ENCODE peak calls at places on chromosomes 2 and 18, in nine cellular contexts. Q, W, C, A, U, R, I, G and N are unnamed samples.

GRCh38 chr2:190333928-190334327 is 9.5 kb upstream of the INPP1 start:
- DNase-seq in I (no peak), G (no peak), R (no peak), C (no peak), W (no peak), U (no peak), A (peak; percentile 58), Q (no peak), N (no peak)

GRCh38 chr2:33859191-33859590 is 260.1 kb upstream of the FAM98A start:
- DNase-seq in I (no peak), G (no peak), R (no peak), C (no peak), Q (no peak), A (no peak), W (no peak), U (no peak), N (no peak)

GRCh38 chr2:108351889-108352288 is 25.9 kb upstream of the SULT1C4 start:
- DNase-seq in Q (peak; percentile 23), G (no peak), C (no peak), U (no peak), R (no peak), W (no peak), I (peak; percentile 9), A (no peak), N (peak; percentile 22)

GRCh38 chr2:111905990-111906735 is 7.8 kb downstream of the MERTK start:
- DNase-seq in Q (no peak), G (no peak), W (no peak), A (peak; percentile 48), R (no peak), U (no peak), C (no peak), I (no peak), N (no peak)

GRCh38 chr2:219598308-219599078 is 836 bp downstream of the STK11IP start:
- DNase-seq in C (no peak), U (no peak), I (no peak), R (no peak), A (no peak), G (no peak), Q (no peak), W (no peak), N (no peak)

GRCh38 chr2:151032741-151033152 is 228.9 kb downstream of the RBM43 start:
- DNase-seq in R (no peak), I (no peak), W (no peak), Q (peak; percentile 60), C (no peak), U (peak; percentile 38), G (no peak), A (peak; percentile 79), N (peak; percentile 98)

GRCh38 chr18:23689031-23689615 is at the start of gene LAMA3:
- DNase-seq in Q (no peak), R (peak; percentile 77), I (peak; percentile 22), U (no peak), A (peak; percentile 39), W (no peak), G (peak; percentile 76), C (peak; percentile 56), N (peak; percentile 15)

GRCh38 chr2:10654069-10654468 is 35.7 kb downstream of the NOL10 start:
- DNase-seq in I (no peak), Q (peak; percentile 13), C (no peak), G (no peak), R (no peak), A (peak; percentile 98), U (no peak), W (no peak), N (no peak)

GRCh38 chr2:187552959-187553681 is 1.1 kb downstream of the TFPI start:
- DNase-seq in A (peak; percentile 87), G (no peak), W (no peak), R (no peak), C (no peak), Q (peak; percentile 85), I (no peak), U (peak; percentile 68), N (no peak)

GRCh38 chr2:9110893-9111569 is 95.6 kb upstream of the ASAP2 start:
- DNase-seq in Q (no peak), A (no peak), U (peak; percentile 33), W (no peak), G (no peak), R (peak; percentile 50), C (no peak), I (no peak), N (no peak)

GRCh38 chr2:7672027-7672684 is 754.9 kb downstream of the RNF144A start:
- DNase-seq in C (no peak), W (no peak), R (peak; percentile 73), U (peak; percentile 62), G (no peak), Q (peak; percentile 60), A (peak; percentile 50), I (peak; percentile 35), N (no peak)

GRCh38 chr2:40227200-40227599 is 224.7 kb downstream of the SLC8A1 start:
- DNase-seq in Q (no peak), U (peak; percentile 47), R (no peak), A (peak; percentile 65), G (no peak), C (no peak), W (no peak), I (no peak), N (no peak)

GRCh38 chr18:70234667-70235459 is 29.4 kb upstream of the RTTN start:
- DNase-seq in G (no peak), Q (no peak), A (peak; percentile 31), W (no peak), C (no peak), I (no peak), R (no peak), U (peak; percentile 75), N (no peak)

GRCh38 chr2:118371500-118371899 is 283.2 kb downstream of the INSIG2 start:
- DNase-seq in I (peak; percentile 11), U (peak; percentile 36), W (no peak), Q (peak; percentile 36), R (peak; percentile 19), C (no peak), G (no peak), A (peak; percentile 33), N (no peak)

GRCh38 chr2:46257476-46257875 is 39.7 kb upstream of the EPAS1 start:
- DNase-seq in C (no peak), A (peak; percentile 62), W (no peak), Q (peak; percentile 91), U (peak; percentile 59), I (no peak), G (no peak), R (no peak), N (no peak)

GRCh38 chr2:39723497-39723896 is 55.6 kb downstream of the THUMPD2 start:
- DNase-seq in W (no peak), A (no peak), Q (no peak), I (no peak), U (no peak), R (no peak), G (no peak), C (no peak), N (no peak)

GRCh38 chr18:72502671-72503431 is 41.3 kb downstream of the CBLN2 start:
- DNase-seq in A (no peak), Q (no peak), G (no peak), R (no peak), W (no peak), C (peak; percentile 45), I (no peak), U (no peak), N (no peak)

GRCh38 chr2:216327447-216327846 is 44.8 kb downstream of the MARCHF4 start:
- DNase-seq in W (no peak), Q (no peak), G (no peak), I (no peak), U (no peak), A (no peak), R (no peak), C (no peak), N (no peak)

DNA sequence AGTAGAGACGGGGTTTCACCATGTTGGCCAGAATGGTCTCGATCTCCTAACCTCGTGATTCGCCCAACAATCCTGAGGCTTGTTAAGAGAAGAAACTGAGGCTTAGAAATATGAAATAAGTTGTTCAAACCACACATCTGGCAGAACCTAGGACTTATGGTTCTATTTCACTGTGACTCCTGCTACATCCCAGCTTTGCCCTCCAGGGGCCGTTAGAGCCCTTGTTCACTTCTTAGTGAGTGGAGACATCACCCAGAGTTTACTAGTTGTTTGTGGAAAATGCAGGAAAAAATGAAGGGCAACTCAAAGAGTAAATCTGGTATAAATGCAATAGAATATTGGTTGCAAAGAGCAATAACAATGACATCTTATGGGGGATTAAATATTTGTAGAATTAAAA is 43.9 kb downstream of the MARCHF4 start:
- DNase-seq in I (no peak), A (peak; percentile 17), R (no peak), C (no peak), Q (peak; percentile 59), G (no peak), U (peak; percentile 27), W (no peak), N (no peak)
- TF ChIP-seq CTCF in I (no peak), A (peak; percentile 27), R (peak; percentile 31), C (no peak), Q (peak; percentile 65), G (no peak), U (peak; percentile 62), W (no peak), N (peak; percentile 45)

GRCh38 chr18:4528405-4528804 is 73.3 kb upstream of the DLGAP1 start:
- DNase-seq in A (no peak), Q (no peak), G (no peak), I (no peak), U (no peak), C (no peak), W (no peak), R (no peak), N (no peak)

GRCh38 chr18:4524096-4524495 is 69.0 kb upstream of the DLGAP1 start:
- DNase-seq in R (no peak), C (no peak), A (no peak), I (no peak), W (no peak), U (no peak), G (no peak), Q (no peak), N (no peak)
- TF ChIP-seq CTCF in R (no peak), C (no peak), A (no peak), I (no peak), W (no peak), U (no peak), G (no peak), Q (no peak), N (no peak)

DNA sequence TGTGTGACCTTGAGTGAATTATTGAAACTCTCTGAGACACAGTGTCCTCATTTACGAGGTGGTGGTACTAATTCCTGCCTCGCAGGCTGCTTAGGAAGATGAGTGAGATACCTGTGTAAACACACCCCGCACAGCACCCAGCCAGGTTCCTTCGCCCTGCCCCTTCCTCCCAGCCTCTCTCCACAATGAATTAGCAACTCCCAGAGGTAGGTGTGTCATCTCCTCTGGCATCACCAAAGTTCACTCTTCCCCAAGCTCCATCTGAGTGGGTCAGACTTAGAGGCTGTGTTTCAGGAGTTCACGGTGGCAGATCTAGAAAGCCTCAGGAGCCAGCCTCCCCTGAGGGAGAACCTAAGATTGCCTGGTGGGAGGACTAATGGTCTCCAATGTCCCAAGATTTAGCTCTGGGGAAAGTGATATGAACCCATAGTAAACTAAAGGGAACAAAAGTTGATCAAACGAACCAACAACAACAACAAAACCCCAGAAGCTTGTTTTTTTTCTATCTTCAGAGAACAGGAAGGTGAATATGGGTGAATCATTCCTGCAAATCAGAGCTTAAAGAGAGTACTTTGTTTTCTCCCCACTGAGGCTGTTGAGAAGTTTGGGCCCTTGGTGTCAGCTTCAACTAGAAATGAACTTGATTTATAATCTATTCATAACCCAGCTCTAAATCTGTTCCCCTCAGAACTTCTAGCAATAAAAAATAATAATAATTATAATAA is 44.4 kb upstream of the NRP2 start:
- DNase-seq in Q (no peak), C (no peak), U (no peak), W (no peak), G (no peak), I (no peak), R (no peak), A (peak; percentile 66), N (no peak)
- TF ChIP-seq CTCF in Q (no peak), C (no peak), U (no peak), W (no peak), G (no peak), I (no peak), R (no peak), A (no peak), N (no peak)

GRCh38 chr18:77061946-77062517 is 70.6 kb downstream of the MBP start:
- DNase-seq in Q (no peak), C (no peak), G (no peak), A (no peak), W (no peak), U (peak; percentile 91), R (peak; percentile 49), I (peak; percentile 90), N (no peak)
- TF ChIP-seq CTCF in Q (no peak), C (no peak), G (no peak), A (peak; percentile 35), W (no peak), U (peak; percentile 38), R (peak; percentile 66), I (peak; percentile 38), N (no peak)